ENCODE peak calls at places on chromosomes 7 and 10, in nine cellular contexts. L, W, P, H, A, Q, F, X and I are unnamed samples.
A peak's percentile ranks its signal among the peaks of the same experiment; 100 is the strongest.

GRCh38 chr7:55964261-55964801 is at the start of gene NIPSNAP2:
- DNase-seq in X (no peak), A (no peak), P (peak; percentile 53), H (peak; percentile 59), W (peak; percentile 88), Q (peak; percentile 43), F (no peak), L (peak; percentile 44), I (peak; percentile 77)

GRCh38 chr10:88028072-88028471 is 164.6 kb downstream of the PTEN start:
- DNase-seq in X (no peak), P (no peak), Q (no peak), F (no peak), H (no peak), L (no peak), A (no peak), W (no peak), I (no peak)

GRCh38 chr7:1672851-1673486 is 2.9 kb downstream of the ELFN1 start:
- DNase-seq in P (no peak), F (no peak), L (no peak), A (no peak), Q (no peak), W (no peak), X (no peak), H (peak; percentile 5), I (no peak)

GRCh38 chr7:16587785-16588184 is 57.8 kb downstream of the ANKMY2 start:
- DNase-seq in F (no peak), A (no peak), Q (no peak), X (no peak), L (no peak), W (peak; percentile 64), P (no peak), H (no peak), I (no peak)

GRCh38 chr10:23976285-23976684 is 232.7 kb upstream of the KIAA1217 start:
- DNase-seq in X (no peak), P (no peak), A (no peak), F (no peak), Q (no peak), H (no peak), W (no peak), L (no peak), I (no peak)

GRCh38 chr10:22541900-22542299 is 172.5 kb downstream of the PIP4K2A start:
- DNase-seq in P (no peak), F (no peak), L (no peak), W (no peak), Q (no peak), H (no peak), X (no peak), A (no peak), I (no peak)

GRCh38 chr10:79149345-79149661 is 80.5 kb downstream of the ZMIZ1 start:
- DNase-seq in P (no peak), L (no peak), Q (no peak), A (no peak), F (no peak), W (no peak), H (no peak), X (no peak), I (no peak)

GRCh38 chr10:55631071-55631654 is 729.9 kb downstream of the ZWINT start:
- DNase-seq in F (no peak), L (no peak), A (peak; percentile 25), W (peak; percentile 93), H (no peak), X (peak; percentile 22), Q (peak; percentile 18), P (peak; percentile 41), I (peak; percentile 1)

GRCh38 chr10:31152421-31153133 is 120.9 kb upstream of the ZNF438 start:
- DNase-seq in L (no peak), W (no peak), H (no peak), A (no peak), Q (no peak), P (no peak), X (no peak), F (no peak), I (no peak)

GRCh38 chr10:77290528-77291155 is 347.0 kb downstream of the KCNMA1 start:
- DNase-seq in L (no peak), F (peak; percentile 90), X (peak; percentile 71), Q (peak; percentile 97), P (no peak), A (peak; percentile 95), W (no peak), H (no peak), I (peak; percentile 84)

GRCh38 chr7:1597791-1598190 is 28.0 kb upstream of the PSMG3 start:
- DNase-seq in F (no peak), Q (no peak), A (no peak), X (no peak), P (no peak), H (no peak), W (no peak), L (no peak), I (no peak)

GRCh38 chr10:484441-484924 is 205.0 kb downstream of the DIP2C start:
- DNase-seq in Q (peak; percentile 33), L (peak; percentile 25), P (peak; percentile 21), X (peak; percentile 68), F (no peak), A (peak; percentile 45), W (peak; percentile 57), H (no peak), I (peak; percentile 41)

GRCh38 chr10:483266-483665 is 206.2 kb downstream of the DIP2C start:
- DNase-seq in F (no peak), Q (no peak), X (no peak), W (no peak), P (no peak), L (no peak), A (no peak), H (no peak), I (no peak)

GRCh38 chr10:486668-487067 is 202.8 kb downstream of the DIP2C start:
- DNase-seq in F (no peak), H (no peak), L (no peak), X (no peak), Q (no peak), W (no peak), P (no peak), A (no peak), I (no peak)

GRCh38 chr10:485776-486572 is 203.5 kb downstream of the DIP2C start:
- DNase-seq in L (no peak), H (no peak), F (no peak), X (no peak), W (no peak), Q (no peak), A (no peak), P (no peak), I (peak; percentile 61)

DNA sequence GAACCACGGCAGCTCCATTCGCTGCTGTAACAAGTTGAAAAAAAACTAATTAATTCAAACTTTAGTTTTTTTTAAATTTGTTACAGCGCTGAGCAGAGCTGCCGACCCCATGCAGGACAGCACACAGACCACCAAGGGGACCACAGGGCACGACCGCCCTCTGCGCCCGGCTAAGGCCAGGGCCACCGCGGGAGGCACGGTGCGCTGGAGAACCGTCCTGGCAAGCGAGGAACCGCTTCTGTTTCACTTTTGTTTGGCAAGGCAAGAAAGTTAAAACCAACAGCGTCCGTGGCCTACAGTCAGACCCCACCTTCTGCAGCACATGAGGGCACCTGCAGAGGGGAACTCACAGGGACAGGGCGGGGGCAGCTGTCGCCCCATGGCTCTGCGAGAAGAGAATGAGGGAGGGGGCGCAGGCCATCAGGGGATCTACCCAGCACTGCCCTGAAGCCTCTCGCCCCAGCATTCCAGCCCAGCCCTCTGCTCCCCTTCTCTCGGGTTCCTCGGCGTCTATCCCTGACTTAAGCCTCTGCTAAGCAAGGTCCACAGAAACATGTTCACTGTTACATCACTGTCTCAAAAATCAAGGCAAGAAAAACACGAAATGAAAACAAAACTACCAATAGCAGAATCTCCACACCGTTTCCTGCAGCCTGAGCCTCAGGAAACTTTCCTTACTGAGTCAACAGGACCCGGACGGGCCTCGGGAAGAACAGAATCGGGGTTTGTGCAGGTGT is 204.4 kb downstream of the DIP2C start:
- DNase-seq in W (no peak), H (no peak), L (peak; percentile 31), X (no peak), A (no peak), P (no peak), F (no peak), Q (no peak), I (no peak)
- H3K4me3 ChIP-seq in W (no peak overlapping the region), H (peak overlapping the region; percentile 57), L (peak overlapping the region; percentile 53), X (peak overlapping the region; percentile 44), A (peak overlapping the region; percentile 63), P (no peak overlapping the region), F (no peak overlapping the region), Q (peak overlapping the region; percentile 9), I (peak overlapping the region; percentile 15)

DNA sequence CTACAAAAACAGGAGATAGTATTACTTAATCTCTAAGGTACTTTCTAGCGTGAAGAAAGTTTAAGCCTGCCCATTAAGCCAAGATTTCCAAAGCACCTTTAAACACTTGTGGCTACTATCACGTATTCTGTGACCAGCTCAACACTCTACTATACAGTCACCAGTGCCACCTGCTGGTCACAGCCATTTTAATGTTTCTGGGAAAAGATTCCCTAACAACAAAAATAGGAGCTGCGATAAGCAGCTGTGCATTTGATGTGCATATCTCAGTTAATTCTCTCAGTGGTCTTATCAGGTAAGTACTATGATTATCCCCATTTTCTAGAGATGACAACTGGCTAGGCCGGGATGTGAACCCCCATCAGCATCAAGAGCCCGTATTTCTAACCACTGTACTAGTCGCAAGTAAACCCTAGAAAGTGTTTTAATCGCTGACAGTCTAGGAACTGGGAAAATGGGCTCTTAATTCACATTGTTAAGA is 860 bp downstream of the SEC31B start:
- DNase-seq in L (peak; percentile 61), Q (peak; percentile 77), P (peak; percentile 93), X (peak; percentile 40), F (no peak), W (peak; percentile 83), A (peak; percentile 42), H (peak; percentile 71), I (peak; percentile 65)
- H3K4me3 ChIP-seq in L (no peak overlapping the region), Q (peak overlapping the region; percentile 35), P (no peak overlapping the region), X (peak overlapping the region; percentile 47), F (peak overlapping the region; percentile 46), W (peak overlapping the region; percentile 60), A (peak overlapping the region; percentile 46), H (peak overlapping the region; percentile 70), I (peak overlapping the region; percentile 54)

DNA sequence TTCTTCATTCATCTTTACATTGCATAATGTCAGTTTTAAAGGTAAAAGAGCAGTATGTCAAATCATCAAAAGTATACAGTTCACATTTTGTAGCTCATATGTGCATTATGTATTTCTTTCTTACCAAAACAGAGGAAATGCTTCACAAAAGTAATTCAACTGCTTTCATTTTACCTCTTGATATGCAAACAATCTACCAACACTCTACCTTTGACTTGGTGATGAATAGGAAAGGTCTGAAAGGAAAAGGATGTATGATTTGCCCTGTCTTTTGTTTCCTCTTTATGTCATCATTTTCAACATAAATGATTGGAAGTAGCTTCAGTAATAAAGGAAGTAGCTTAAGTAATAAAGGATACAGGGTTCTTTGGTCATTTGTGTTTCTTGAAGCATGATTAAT is 846.7 kb downstream of the NXPH1 start:
- DNase-seq in P (no peak), X (no peak), W (no peak), F (no peak), A (no peak), H (no peak), Q (no peak), L (no peak), I (no peak)
- H3K4me3 ChIP-seq in P (no peak overlapping the region), X (no peak overlapping the region), W (no peak overlapping the region), F (no peak overlapping the region), A (no peak overlapping the region), H (no peak overlapping the region), Q (no peak overlapping the region), L (no peak overlapping the region), I (no peak overlapping the region)

DNA sequence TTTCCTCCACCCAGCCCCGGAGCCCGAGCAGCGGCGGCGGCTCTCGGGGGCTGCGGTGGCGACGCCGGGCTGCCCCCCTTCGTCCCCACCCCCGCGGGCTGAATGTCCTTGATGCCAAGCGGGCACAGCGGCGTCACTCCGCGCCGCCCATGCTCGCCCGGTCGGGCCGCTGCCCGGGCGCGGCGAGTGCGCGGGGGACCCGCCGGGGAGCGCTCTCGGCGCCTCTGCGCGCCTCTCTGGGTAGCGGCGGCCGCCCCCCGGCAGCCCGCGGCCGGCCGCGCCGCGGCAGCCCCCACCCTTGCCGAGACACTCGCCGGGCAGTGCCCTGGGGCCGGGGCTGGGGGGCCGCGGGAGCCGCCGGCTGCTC is 436 bp upstream of the PLXNA4 start:
- DNase-seq in W (peak; percentile 54), F (no peak), Q (no peak), P (no peak), A (no peak), X (no peak), L (no peak), H (no peak), I (no peak)
- H3K4me3 ChIP-seq in W (peak overlapping the region; percentile 75), F (peak overlapping the region; percentile 47), Q (peak overlapping the region; percentile 80), P (no peak overlapping the region), A (peak overlapping the region; percentile 60), X (peak overlapping the region; percentile 58), L (peak overlapping the region; percentile 41), H (peak overlapping the region; percentile 55), I (peak overlapping the region; percentile 55)